ENCODE peak calls at places on chromosomes 11 and 22, in five cellular contexts. One of them, this sample, is unnamed. For H3K4me1, the result is how much of the 10 kb centered on the place peaks cover.

GRCh38 chr22:37499789-37500188 is 13.6 kb upstream of the MFNG start:
- DNase-seq in K562: no peak
- DNase-seq in tibial nerve: no peak
- DNase-seq in ovary: no peak
- DNase-seq in transverse colon: no peak
- DNase-seq in this sample: no peak

GRCh38 chr11:73597340-73597955 is 464 bp downstream of the FAM168A start:
- DNase-seq in K562: no peak
- DNase-seq in tibial nerve: no peak
- DNase-seq in ovary: no peak
- DNase-seq in transverse colon: no peak
- DNase-seq in this sample: no peak

GRCh38 chr11:67053896-67054850 is 2.5 kb upstream of the RHOD start:
- DNase-seq in K562: peak
- DNase-seq in tibial nerve: peak
- DNase-seq in ovary: peak
- DNase-seq in transverse colon: peak
- DNase-seq in this sample: peak

GRCh38 chr11:121451178-121451981 is 734 bp upstream of the SORL1 start:
- DNase-seq in K562: no peak
- DNase-seq in tibial nerve: no peak
- DNase-seq in ovary: no peak
- DNase-seq in transverse colon: peak
- DNase-seq in this sample: no peak

GRCh38 chr11:67276821-67277230 is 10.6 kb downstream of the GRK2 start:
- DNase-seq in K562: peak
- DNase-seq in tibial nerve: no peak
- DNase-seq in ovary: no peak
- DNase-seq in transverse colon: peak
- DNase-seq in this sample: peak

GRCh38 chr11:78860720-78861422 is 286.2 kb upstream of the NARS2 start:
- DNase-seq in K562: peak
- DNase-seq in tibial nerve: no peak
- DNase-seq in ovary: no peak
- DNase-seq in transverse colon: no peak
- DNase-seq in this sample: no peak

GRCh38 chr11:44538375-44539054 is 26.9 kb upstream of the CD82 start:
- DNase-seq in K562: peak
- DNase-seq in tibial nerve: peak
- DNase-seq in ovary: peak
- DNase-seq in transverse colon: peak
- DNase-seq in this sample: peak

GRCh38 chr22:25890651-25891050 is 148.7 kb downstream of the MYO18B start:
- DNase-seq in K562: no peak
- DNase-seq in tibial nerve: no peak
- DNase-seq in ovary: no peak
- DNase-seq in transverse colon: no peak
- DNase-seq in this sample: no peak

GRCh38 chr11:126426126-126426525 is 70.6 kb downstream of the ST3GAL4 start:
- DNase-seq in K562: no peak
- DNase-seq in tibial nerve: no peak
- DNase-seq in ovary: no peak
- DNase-seq in transverse colon: peak
- DNase-seq in this sample: no peak

GRCh38 chr11:96397863-96398262 is 8.1 kb downstream of the JRKL start:
- DNase-seq in K562: no peak
- DNase-seq in tibial nerve: no peak
- DNase-seq in ovary: no peak
- DNase-seq in transverse colon: no peak
- DNase-seq in this sample: no peak

GRCh38 chr11:32255876-32256275 is 165.0 kb downstream of the RCN1 start:
- DNase-seq in K562: no peak
- DNase-seq in tibial nerve: no peak
- DNase-seq in ovary: no peak
- DNase-seq in transverse colon: no peak
- DNase-seq in this sample: no peak

GRCh38 chr22:47918276-47918928 is 1156.0 kb downstream of the TBC1D22A start:
- DNase-seq in K562: no peak
- DNase-seq in tibial nerve: no peak
- DNase-seq in ovary: no peak
- DNase-seq in transverse colon: peak
- DNase-seq in this sample: no peak

GRCh38 chr22:46149493-46149997 is 781 bp upstream of the PPARA start:
- DNase-seq in K562: peak
- DNase-seq in tibial nerve: peak
- DNase-seq in ovary: peak
- DNase-seq in transverse colon: peak
- DNase-seq in this sample: peak

GRCh38 chr11:128515766-128516466 is 71.4 kb downstream of the ETS1 start:
- DNase-seq in K562: no peak
- DNase-seq in tibial nerve: no peak
- DNase-seq in ovary: no peak
- DNase-seq in transverse colon: no peak
- DNase-seq in this sample: no peak
- H3K4me1 ChIP-seq in K562: under half
- H3K4me1 ChIP-seq in tibial nerve: under half
- H3K4me1 ChIP-seq in ovary: under half
- H3K4me1 ChIP-seq in transverse colon: half or more
- H3K4me1 ChIP-seq in this sample: under half

DNA sequence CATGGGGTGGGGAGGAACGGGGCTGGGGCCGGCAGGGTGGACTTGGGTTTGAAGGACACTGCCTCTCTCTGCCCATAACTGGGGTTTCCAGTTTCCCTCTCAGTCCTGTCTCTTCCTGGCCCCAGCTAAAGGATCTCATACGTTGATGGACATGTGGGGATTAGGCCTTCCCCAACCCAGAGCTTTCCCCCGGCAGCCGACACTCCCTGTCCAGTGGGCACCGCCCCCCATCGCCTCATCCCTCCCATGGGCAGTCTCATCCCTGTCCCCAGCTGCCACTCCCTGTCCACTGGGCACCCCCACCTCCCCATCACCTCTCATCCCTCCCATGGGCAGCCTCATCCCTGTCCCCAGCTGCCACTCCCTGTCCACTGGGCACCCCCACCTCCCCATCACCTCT is 22.2 kb upstream of the ACR start:
- DNase-seq in K562: no peak
- DNase-seq in tibial nerve: no peak
- DNase-seq in ovary: no peak
- DNase-seq in transverse colon: no peak
- DNase-seq in this sample: no peak
- H3K4me1 ChIP-seq in K562: under half
- H3K4me1 ChIP-seq in tibial nerve: under half
- H3K4me1 ChIP-seq in ovary: under half
- H3K4me1 ChIP-seq in transverse colon: under half
- H3K4me1 ChIP-seq in this sample: under half

DNA sequence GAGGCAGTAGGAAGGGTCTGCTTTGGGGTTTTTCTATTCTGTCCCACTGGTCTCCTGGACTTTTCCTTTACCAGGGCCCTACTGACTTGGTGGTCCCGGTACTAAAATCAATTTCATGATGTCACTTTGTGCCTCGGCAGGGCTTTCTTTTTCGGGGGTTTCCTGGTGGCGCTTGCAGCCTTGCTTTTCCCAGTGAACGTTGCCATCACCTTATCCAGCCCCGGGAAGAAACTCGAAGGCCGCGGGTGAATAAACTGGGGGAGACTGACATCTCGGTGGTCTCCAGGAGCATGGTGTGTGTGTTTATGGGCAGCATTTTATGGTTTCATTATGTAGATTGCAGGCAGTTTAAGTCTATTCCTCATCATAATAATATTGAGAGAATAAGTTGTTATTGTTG is 84.4 kb downstream of the KCNQ1 start:
- DNase-seq in K562: no peak
- DNase-seq in tibial nerve: no peak
- DNase-seq in ovary: peak
- DNase-seq in transverse colon: peak
- DNase-seq in this sample: peak
- H3K4me1 ChIP-seq in K562: under half
- H3K4me1 ChIP-seq in tibial nerve: under half
- H3K4me1 ChIP-seq in ovary: under half
- H3K4me1 ChIP-seq in transverse colon: under half
- H3K4me1 ChIP-seq in this sample: under half

DNA sequence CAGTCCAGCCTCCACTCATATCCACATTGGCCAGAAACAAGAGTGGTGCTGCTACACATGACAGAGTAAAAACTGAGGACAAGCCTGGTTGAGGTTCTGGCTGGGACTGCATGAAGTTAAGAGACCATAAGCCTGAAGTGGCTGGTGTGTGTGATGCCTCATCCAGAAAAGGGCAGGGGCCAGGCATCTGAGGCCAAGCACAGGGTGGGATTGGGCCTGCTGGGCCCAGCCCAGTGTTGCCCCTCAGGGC is 25.3 kb downstream of the ARVCF start:
- DNase-seq in K562: no peak
- DNase-seq in tibial nerve: no peak
- DNase-seq in ovary: no peak
- DNase-seq in transverse colon: no peak
- DNase-seq in this sample: no peak
- H3K4me1 ChIP-seq in K562: under half
- H3K4me1 ChIP-seq in tibial nerve: under half
- H3K4me1 ChIP-seq in ovary: under half
- H3K4me1 ChIP-seq in transverse colon: under half
- H3K4me1 ChIP-seq in this sample: under half

GRCh38 chr11:118652681-118653181 is 26.7 kb downstream of the TREH start:
- DNase-seq in K562: no peak
- DNase-seq in tibial nerve: no peak
- DNase-seq in ovary: no peak
- DNase-seq in transverse colon: no peak
- DNase-seq in this sample: no peak
- H3K4me1 ChIP-seq in K562: under half
- H3K4me1 ChIP-seq in tibial nerve: under half
- H3K4me1 ChIP-seq in ovary: under half
- H3K4me1 ChIP-seq in transverse colon: under half
- H3K4me1 ChIP-seq in this sample: under half

DNA sequence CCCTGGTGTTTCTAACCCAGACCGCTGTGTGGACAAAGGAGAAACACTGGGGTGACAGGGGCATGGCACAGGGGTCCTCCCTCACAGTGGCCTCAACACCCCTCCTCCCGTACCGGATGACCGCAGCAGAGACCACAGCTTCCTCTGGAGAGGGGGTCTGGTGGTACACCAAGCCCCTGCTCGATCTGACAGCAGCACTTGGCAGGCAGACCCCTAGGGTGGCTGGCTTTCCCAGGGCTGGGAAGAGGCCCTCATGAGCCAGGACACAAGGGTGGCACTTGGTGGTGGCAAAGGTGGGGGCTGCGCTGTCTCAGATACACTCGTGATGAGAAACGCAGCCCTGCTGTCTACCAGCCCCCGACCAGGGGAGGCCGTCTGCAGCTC is 38.7 kb downstream of the DUSP8 start:
- DNase-seq in K562: no peak
- DNase-seq in tibial nerve: no peak
- DNase-seq in ovary: no peak
- DNase-seq in transverse colon: no peak
- DNase-seq in this sample: no peak
- H3K4me1 ChIP-seq in K562: under half
- H3K4me1 ChIP-seq in tibial nerve: under half
- H3K4me1 ChIP-seq in ovary: under half
- H3K4me1 ChIP-seq in transverse colon: half or more
- H3K4me1 ChIP-seq in this sample: half or more

GRCh38 chr11:36453678-36454077 is 56.4 kb downstream of the TRAF6 start:
- DNase-seq in K562: no peak
- DNase-seq in tibial nerve: no peak
- DNase-seq in ovary: no peak
- DNase-seq in transverse colon: no peak
- DNase-seq in this sample: no peak
- H3K4me1 ChIP-seq in K562: under half
- H3K4me1 ChIP-seq in tibial nerve: under half
- H3K4me1 ChIP-seq in ovary: under half
- H3K4me1 ChIP-seq in transverse colon: half or more
- H3K4me1 ChIP-seq in this sample: under half

GRCh38 chr22:31899661-31900060 is 44.7 kb upstream of the YWHAH start:
- DNase-seq in K562: no peak
- DNase-seq in tibial nerve: no peak
- DNase-seq in ovary: no peak
- DNase-seq in transverse colon: no peak
- DNase-seq in this sample: no peak
- H3K4me1 ChIP-seq in K562: under half
- H3K4me1 ChIP-seq in tibial nerve: under half
- H3K4me1 ChIP-seq in ovary: under half
- H3K4me1 ChIP-seq in transverse colon: under half
- H3K4me1 ChIP-seq in this sample: under half

GRCh38 chr22:19987394-19988306 is 29.0 kb downstream of the ARVCF start:
- DNase-seq in K562: no peak
- DNase-seq in tibial nerve: no peak
- DNase-seq in ovary: no peak
- DNase-seq in transverse colon: peak
- DNase-seq in this sample: peak
- H3K4me1 ChIP-seq in K562: under half
- H3K4me1 ChIP-seq in tibial nerve: under half
- H3K4me1 ChIP-seq in ovary: under half
- H3K4me1 ChIP-seq in transverse colon: under half
- H3K4me1 ChIP-seq in this sample: under half

DNA sequence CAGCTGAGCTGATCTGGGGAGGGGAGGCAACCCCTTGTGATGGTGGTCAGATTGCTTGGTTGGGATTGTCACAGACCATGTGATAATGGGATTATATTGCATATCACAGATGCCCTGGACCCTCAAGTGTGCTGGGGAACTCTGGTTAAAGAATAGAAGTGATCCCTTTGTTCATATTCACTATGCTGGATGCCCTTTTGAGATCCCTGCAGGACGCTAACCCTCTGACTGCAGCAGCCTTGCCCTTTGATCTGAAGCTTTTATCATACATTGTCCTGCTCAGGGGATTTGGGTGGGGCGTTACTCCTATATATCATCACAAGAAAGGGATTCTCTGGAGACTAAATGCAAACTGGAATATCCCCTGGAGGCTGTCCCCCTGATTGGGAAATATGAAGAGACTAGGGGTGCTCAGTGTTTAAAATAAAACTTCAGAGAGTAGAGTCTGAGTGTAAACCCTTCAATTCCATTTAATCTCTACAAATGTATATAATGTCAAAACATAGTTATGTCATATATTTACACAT is 77.0 kb upstream of the TOP3B start:
- DNase-seq in K562: no peak
- DNase-seq in tibial nerve: no peak
- DNase-seq in ovary: no peak
- DNase-seq in transverse colon: no peak
- DNase-seq in this sample: no peak
- H3K4me1 ChIP-seq in K562: under half
- H3K4me1 ChIP-seq in tibial nerve: under half
- H3K4me1 ChIP-seq in ovary: under half
- H3K4me1 ChIP-seq in transverse colon: under half
- H3K4me1 ChIP-seq in this sample: under half

This sample was measured in psoas muscle.